ENCODE peak calls at places on chromosomes 6 and 20, in six cellular contexts. S is GM12865, G is mammary epithelial cell, J is BJ, U is epithelial cell of proximal tubule, Y is fibroblast of lung. R is an unnamed sample.
A peak's percentile ranks its signal among the peaks of the same experiment; 100 is the strongest.

GRCh38 chr6:56760842-56761241 is 118.2 kb upstream of the DST start:
- DNase-seq in S (no peak), G (peak; percentile 86), J (no peak), U (no peak), Y (no peak), R (no peak)

GRCh38 chr20:59082077-59082740 is 39.6 kb upstream of the PRELID3B start:
- DNase-seq in S (peak; percentile 11), G (peak; percentile 35), J (no peak), U (no peak), Y (peak; percentile 68), R (peak; percentile 35)

GRCh38 chr6:135087403-135087802 is 32.8 kb upstream of the HBS1L start:
- DNase-seq in S (peak; percentile 19), G (no peak), J (no peak), U (no peak), Y (no peak), R (no peak)

GRCh38 chr20:1322511-1323245 is 6.3 kb downstream of the SDCBP2 start:
- DNase-seq in S (no peak), G (peak; percentile 47), J (peak; percentile 73), U (no peak), Y (peak; percentile 96), R (no peak)

GRCh38 chr6:147141690-147142308 is 62.4 kb upstream of the STXBP5 start:
- DNase-seq in S (no peak), G (peak; percentile 56), J (no peak), U (no peak), Y (peak; percentile 73), R (no peak)

GRCh38 chr6:142051404-142051803 is 81.3 kb upstream of the GJE1 start:
- DNase-seq in S (no peak), G (no peak), J (no peak), U (no peak), Y (no peak), R (no peak)

GRCh38 chr6:7758456-7758855 is 32.6 kb downstream of the BMP6 start:
- DNase-seq in S (no peak), G (peak; percentile 83), J (peak; percentile 43), U (peak; percentile 59), Y (peak; percentile 98), R (peak; percentile 86)

GRCh38 chr20:63212792-63213191 is 3.1 kb downstream of the YTHDF1 start:
- DNase-seq in S (no peak), G (peak; percentile 39), J (no peak), U (no peak), Y (peak; percentile 30), R (no peak)

GRCh38 chr6:30836431-30836866 is 47.9 kb upstream of the DDR1 start:
- DNase-seq in S (no peak), G (no peak), J (peak; percentile 49), U (no peak), Y (peak; percentile 78), R (peak; percentile 79)

GRCh38 chr6:105181981-105182515 is 2.2 kb upstream of the POPDC3 start:
- DNase-seq in S (no peak), G (no peak), J (no peak), U (no peak), Y (no peak), R (no peak)

DNA sequence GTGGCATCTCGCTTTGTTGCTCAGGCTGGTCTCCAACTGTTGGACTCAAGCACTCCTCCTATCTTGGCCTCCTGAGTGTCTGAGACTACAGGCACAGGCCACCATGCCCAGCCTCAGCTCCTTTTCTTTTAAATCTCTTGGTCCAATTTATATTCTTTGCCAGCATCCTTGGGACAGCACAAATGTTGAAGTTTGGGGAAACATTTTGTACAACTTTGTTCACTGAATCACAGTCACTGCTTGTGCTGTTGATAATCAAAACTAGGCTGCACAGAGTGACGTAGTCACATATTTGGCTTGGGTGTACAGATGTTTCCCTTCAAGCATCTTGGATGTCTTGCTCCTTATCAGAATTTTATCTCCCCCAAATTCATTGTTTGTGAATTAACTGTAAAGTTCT is 17.8 kb downstream of the CARMIL1 start:
- DNase-seq in S (no peak), G (no peak), J (peak; percentile 17), U (no peak), Y (peak; percentile 52), R (no peak)
- TF ChIP-seq CTCF in S (no peak), G (no peak), J (no peak), U (no peak), Y (no peak), R (no peak)

DNA sequence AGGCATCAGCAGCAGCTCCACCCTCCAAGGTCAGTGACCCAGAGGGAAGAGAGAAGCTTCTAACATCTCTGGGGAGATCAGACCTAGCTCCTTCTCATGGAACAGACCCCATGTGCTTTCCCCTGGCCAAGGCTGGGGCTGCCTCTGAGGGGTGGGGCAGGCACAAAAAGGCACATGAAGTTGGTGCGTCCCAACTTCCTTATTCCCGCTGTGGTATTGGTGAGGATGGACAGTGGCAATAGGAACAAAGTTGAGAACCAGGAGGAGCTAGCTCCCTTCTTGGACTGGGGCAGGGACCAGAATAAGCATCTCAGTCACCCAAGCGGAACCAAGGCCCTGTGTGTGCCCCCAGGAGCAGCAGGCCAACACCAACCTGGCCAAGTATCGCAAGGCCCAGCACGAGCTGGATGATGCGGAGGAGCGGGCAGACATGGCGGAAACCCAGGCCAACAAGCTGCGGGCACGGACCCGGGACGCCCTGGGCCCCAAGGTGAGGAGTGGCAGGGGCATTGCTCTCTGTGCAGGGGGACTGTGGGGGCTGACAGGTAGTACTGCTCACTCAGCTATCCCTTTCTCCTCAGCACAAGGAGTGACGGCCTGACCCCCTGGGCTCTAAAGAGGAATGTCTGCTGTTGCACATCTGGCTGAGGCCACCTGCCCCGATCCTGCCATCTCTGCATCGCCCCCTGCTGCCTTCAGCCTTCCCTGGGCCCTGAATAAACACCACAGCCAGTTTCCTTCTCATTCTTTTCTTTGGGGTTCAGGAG is 46.1 kb downstream of the MYH7B start:
- DNase-seq in S (no peak), G (no peak), J (no peak), U (no peak), Y (no peak), R (no peak)
- TF ChIP-seq CTCF in S (peak; percentile 10), G (peak; percentile 36), J (peak; percentile 37), U (peak; percentile 56), Y (no peak), R (peak; percentile 47)

DNA sequence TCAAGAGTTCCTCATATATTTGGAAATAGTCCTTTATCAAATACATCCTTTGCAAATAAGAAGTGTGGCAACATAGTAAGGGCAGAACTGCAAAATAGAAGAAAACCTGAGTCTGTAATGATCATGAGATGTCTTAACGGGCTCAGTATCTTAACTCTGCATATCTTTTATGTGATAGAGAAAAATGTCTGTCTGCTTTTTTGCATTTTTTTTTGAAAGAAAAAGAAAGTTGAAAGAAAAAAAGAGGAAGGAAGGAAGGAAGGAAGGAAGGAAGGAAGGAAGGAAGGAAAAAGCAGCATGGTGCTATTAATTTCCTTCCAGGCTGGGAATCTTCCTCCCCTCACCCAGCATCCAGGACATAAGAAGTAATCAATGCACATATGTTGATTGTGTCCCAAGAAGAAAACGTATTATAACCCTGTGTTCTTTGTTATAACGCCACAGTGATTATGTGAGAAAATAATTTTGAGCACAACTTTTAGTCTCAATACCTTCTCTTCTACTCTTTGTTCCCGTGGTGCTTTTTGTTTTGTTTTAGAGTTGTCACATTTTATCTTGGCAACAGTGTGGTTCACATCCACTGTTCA is 58.7 kb upstream of the PCSK2 start:
- DNase-seq in S (no peak), G (no peak), J (no peak), U (no peak), Y (no peak), R (no peak)
- TF ChIP-seq CTCF in S (no peak), G (no peak), J (no peak), U (no peak), Y (no peak), R (no peak)

DNA sequence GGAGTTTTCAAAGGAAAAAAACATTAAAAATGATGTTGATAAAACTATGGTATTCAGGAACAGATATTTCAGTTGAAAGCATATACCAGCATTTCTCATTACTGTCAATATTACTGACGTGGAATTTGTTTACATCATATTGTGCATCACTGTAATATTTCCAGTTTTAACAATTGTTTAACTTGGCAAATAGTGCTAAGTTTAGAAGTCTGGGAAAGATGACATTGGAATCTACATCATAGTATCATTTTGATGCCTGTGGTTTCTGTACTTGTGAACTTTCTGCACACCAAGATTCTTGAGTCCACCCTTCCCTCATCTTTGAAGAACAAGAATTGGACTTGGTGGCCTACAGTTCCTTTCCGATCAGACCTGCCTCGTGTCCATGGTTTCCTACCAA is 98.1 kb downstream of the RALGAPA2 start:
- DNase-seq in S (no peak), G (no peak), J (no peak), U (no peak), Y (peak; percentile 10), R (no peak)
- TF ChIP-seq CTCF in S (no peak), G (no peak), J (no peak), U (no peak), Y (no peak), R (no peak)

GRCh38 chr20:22248052-22248667 is 336.2 kb downstream of the FOXA2 start:
- DNase-seq in S (peak; percentile 14), G (no peak), J (no peak), U (no peak), Y (no peak), R (no peak)
- TF ChIP-seq CTCF in S (peak; percentile 59), G (peak; percentile 70), J (no peak), U (peak; percentile 75), Y (no peak), R (no peak)

GRCh38 chr20:48949304-48950170 is 28.0 kb downstream of the ARFGEF2 start:
- DNase-seq in S (no peak), G (no peak), J (no peak), U (no peak), Y (no peak), R (no peak)
- TF ChIP-seq CTCF in S (no peak), G (no peak), J (peak; percentile 14), U (peak; percentile 3), Y (no peak), R (peak; percentile 11)

GRCh38 chr6:4636881-4637224 is 139.4 kb upstream of the CDYL start:
- DNase-seq in S (no peak), G (no peak), J (no peak), U (no peak), Y (no peak), R (no peak)
- TF ChIP-seq CTCF in S (no peak), G (no peak), J (no peak), U (no peak), Y (no peak), R (no peak)

DNA sequence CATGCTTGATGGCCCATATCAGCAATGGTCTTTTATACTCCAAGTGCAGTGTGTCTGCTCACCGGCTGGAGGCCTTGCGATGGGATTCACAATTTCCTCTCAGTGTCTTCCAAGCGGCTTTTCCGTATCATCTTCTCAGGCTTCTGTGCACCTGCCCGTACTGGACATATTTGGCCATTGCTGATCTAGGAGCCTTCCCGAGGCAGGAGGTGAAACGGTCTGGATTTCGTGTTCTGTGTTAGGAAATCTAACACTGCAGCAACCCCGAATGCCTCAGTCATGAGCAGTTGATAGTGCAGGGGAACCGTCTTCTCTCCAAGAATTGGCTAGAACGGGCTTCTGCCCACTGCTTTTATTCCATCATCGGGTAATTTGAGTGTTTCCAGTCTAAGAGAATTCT is 60.5 kb downstream of the PPP1R14C start:
- DNase-seq in S (no peak), G (no peak), J (no peak), U (no peak), Y (no peak), R (no peak)
- TF ChIP-seq CTCF in S (no peak), G (no peak), J (no peak), U (no peak), Y (no peak), R (no peak)